ENCODE peak calls at places on chromosome 17, in nine cellular contexts. I, F, S, P, O, H, D, E and L are unnamed samples.

GRCh38 chr17:17303010-17303846 is at the start of gene NT5M:
- DNase-seq in H (peak), F (peak), D (peak), O (peak), P (peak), E (peak), S (no peak), I (peak), L (peak)

GRCh38 chr17:46818319-46818928 is at the start of gene WNT3:
- DNase-seq in I (no peak), F (no peak), E (no peak), D (peak), S (no peak), H (peak), O (no peak), P (no peak), L (no peak)

GRCh38 chr17:7873051-7873450 is 15.2 kb downstream of the CYB5D1 start:
- DNase-seq in O (no peak), P (no peak), F (no peak), S (no peak), H (peak), I (no peak), E (peak), D (no peak), L (no peak)

GRCh38 chr17:46072998-46073397 is 73.9 kb downstream of the STH start:
- DNase-seq in P (no peak), H (no peak), I (no peak), D (no peak), F (peak), O (no peak), S (peak), E (peak), L (peak)

GRCh38 chr17:11272191-11272590 is 31.2 kb downstream of the SHISA6 start:
- DNase-seq in S (no peak), F (no peak), O (no peak), P (no peak), E (no peak), H (no peak), I (no peak), D (no peak), L (no peak)

GRCh38 chr17:27352481-27353460 is 58.9 kb downstream of the WSB1 start:
- DNase-seq in F (peak), D (no peak), E (no peak), H (no peak), I (no peak), S (no peak), P (no peak), O (no peak), L (no peak)

GRCh38 chr17:42459256-42459982 is 741 bp downstream of the ATP6V0A1 start:
- DNase-seq in F (peak), E (peak), H (peak), P (peak), O (peak), S (no peak), D (peak), I (peak), L (peak)

GRCh38 chr17:47744168-47745036 is 11.4 kb downstream of the TBX21 start:
- DNase-seq in P (no peak), D (peak), F (no peak), S (no peak), E (no peak), H (no peak), O (no peak), I (no peak), L (no peak)

GRCh38 chr17:51118330-51119195 is 2.1 kb downstream of the SPAG9 start:
- DNase-seq in E (no peak), F (peak), O (peak), I (peak), D (no peak), S (no peak), P (no peak), H (peak), L (no peak)

GRCh38 chr17:58391302-58391984 is 25.9 kb downstream of the RNF43 start:
- DNase-seq in F (peak), E (no peak), S (no peak), H (no peak), I (no peak), D (no peak), O (no peak), P (no peak), L (peak)

GRCh38 chr17:53032861-53033271 is 789.9 kb upstream of the KIF2B start:
- DNase-seq in O (no peak), F (no peak), E (no peak), I (no peak), H (peak), D (no peak), S (no peak), P (no peak), L (no peak)

GRCh38 chr17:62614142-62614541 is 13.3 kb upstream of the MRC2 start:
- DNase-seq in D (no peak), S (peak), O (no peak), P (no peak), H (no peak), F (peak), E (peak), I (no peak), L (peak)

GRCh38 chr17:52106638-52107261 is 51.8 kb downstream of the CA10 start:
- DNase-seq in P (peak), E (peak), O (no peak), S (no peak), I (peak), D (no peak), F (peak), H (peak), L (peak)

GRCh38 chr17:7323731-7324437 is 5.3 kb downstream of the NEURL4 start:
- DNase-seq in F (peak), P (no peak), D (peak), O (no peak), E (peak), S (no peak), H (peak), I (peak), L (peak)

GRCh38 chr17:2070241-2071023 is 15.5 kb downstream of the HIC1 start:
- DNase-seq in P (no peak), O (no peak), H (peak), D (no peak), E (no peak), S (no peak), I (no peak), F (no peak), L (no peak)

GRCh38 chr17:42679492-42680330 is 1.9 kb downstream of the CCR10 start:
- DNase-seq in E (peak), P (no peak), S (no peak), D (peak), O (peak), H (peak), I (peak), F (peak), L (peak)

GRCh38 chr17:29571486-29571882 is 3.0 kb downstream of the TP53I13 start:
- DNase-seq in O (peak), E (no peak), H (no peak), P (no peak), D (peak), I (no peak), S (no peak), F (no peak), L (no peak)
- TF ChIP-seq CTCF in O (no peak), E (no peak), H (no peak), P (no peak), D (no peak), I (no peak), S (no peak), F (no peak), L (no peak)

GRCh38 chr17:77284023-77284617 is 143.4 kb downstream of the SEC14L1 start:
- DNase-seq in O (no peak), P (no peak), E (no peak), H (no peak), D (no peak), F (no peak), S (no peak), I (no peak), L (no peak)

GRCh38 chr17:77286391-77286640 is 145.5 kb downstream of the SEC14L1 start:
- DNase-seq in S (no peak), I (no peak), D (no peak), F (no peak), E (no peak), H (no peak), O (no peak), P (no peak), L (no peak)

GRCh38 chr17:77286641-77287431 is 146.1 kb downstream of the SEC14L1 start:
- DNase-seq in O (peak), H (no peak), F (no peak), E (peak), D (no peak), S (no peak), P (no peak), I (peak), L (peak)

GRCh38 chr17:77287432-77288068 is 146.8 kb downstream of the SEC14L1 start:
- DNase-seq in S (peak), F (peak), I (peak), H (no peak), E (peak), O (no peak), D (no peak), P (no peak), L (peak)

DNA sequence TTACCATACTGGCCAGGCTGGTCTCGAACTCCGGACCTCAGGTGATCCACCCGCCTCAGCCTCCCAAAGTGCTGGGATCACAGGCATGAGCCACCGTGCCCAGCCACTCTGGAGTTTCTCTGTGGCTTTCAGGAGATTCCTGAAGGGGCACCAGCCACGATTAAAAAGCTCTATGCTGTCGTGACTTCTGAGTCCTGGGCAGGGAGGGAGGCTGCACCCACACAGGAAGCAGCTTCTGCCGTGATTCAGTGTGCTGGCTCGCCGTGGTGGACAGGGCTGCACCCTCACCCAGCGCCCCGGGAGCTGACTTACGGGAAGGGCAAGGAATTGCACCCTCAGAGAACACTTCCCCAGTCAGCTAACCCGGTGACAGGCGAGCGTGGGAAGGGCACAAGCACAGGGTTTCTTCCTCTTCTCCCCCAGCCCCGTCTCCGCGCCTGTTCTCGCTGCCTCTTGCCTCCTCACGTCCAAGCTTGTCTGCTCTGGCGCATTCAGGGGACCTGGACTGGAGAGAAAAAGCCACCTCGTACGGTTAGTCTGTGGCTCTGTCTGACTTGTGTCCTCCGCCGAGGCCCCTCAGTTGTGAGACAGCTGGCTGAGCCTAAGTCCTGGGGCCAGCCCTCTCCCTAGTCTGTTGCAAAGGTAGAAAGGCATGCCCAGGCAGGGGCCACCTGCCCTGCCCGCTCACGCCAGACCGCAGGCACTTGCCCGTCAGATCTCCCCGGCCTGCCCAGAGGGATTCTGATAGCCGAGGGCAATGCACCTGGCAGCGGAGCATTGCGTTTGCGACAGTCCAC is 145.0 kb downstream of the SEC14L1 start:
- DNase-seq in E (peak), O (peak), F (peak), D (no peak), P (no peak), H (no peak), I (peak), S (peak), L (peak)
- TF ChIP-seq CTCF in E (no peak), O (no peak), F (no peak), D (no peak), P (no peak), H (no peak), I (no peak), S (no peak), L (peak)

GRCh38 chr17:67628580-67629013 is 89.1 kb upstream of the NOL11 start:
- DNase-seq in H (peak), D (no peak), F (no peak), I (no peak), P (no peak), O (no peak), S (no peak), E (no peak), L (no peak)
- TF ChIP-seq CTCF in H (peak), D (no peak), F (peak), I (no peak), P (no peak), O (no peak), S (no peak), E (peak), L (peak)

DNA sequence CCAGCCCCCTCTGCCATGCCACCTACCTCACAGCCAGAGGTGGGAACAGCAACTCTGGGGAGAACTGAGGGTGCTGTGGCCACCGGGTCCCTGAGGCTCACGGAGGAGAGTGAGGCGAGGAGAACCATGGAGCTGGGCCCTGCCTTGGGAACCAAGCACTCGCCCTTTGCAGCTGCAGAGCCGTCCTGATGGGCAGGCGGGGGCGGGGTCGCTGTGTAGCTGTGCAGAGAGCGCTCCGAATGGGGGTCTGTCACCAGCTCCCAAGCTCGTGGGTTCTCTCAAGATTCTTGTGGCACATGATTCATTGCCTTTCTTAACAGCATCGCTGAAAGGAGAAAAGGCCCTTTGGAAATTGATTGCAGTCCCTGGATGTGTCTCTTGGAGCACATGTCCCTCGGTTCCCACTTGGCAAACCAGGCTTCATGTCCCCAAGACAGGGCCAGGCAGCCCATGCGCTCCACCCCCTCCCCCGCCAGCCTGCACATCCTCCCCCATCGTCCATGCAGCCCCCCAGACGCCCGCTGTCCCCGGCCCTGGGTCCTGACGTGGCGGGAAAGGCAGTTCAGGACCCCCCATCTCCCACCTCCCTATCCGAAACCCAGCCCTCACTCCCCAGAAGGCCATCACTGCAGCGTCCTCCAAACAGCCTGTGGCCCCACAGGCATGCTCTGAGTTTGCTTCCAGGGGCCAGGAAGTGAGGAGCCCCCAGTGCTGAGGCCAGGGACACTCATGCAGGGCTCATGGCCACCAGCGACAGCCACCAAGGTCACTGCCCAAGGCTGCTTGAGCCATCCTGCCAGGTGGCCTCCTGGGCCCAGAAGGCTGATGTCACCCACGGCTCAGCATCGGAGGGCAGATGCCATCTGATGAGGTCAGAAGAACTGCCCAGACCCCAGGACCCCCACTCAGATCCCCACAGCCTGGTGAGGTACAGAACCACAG is 20.6 kb upstream of the CHMP6 start:
- DNase-seq in F (no peak), I (no peak), O (no peak), E (no peak), D (no peak), P (no peak), S (no peak), H (no peak), L (no peak)
- TF ChIP-seq CTCF in F (no peak), I (peak), O (no peak), E (no peak), D (no peak), P (no peak), S (no peak), H (no peak), L (no peak)

GRCh38 chr17:64230551-64231408 is 32.3 kb downstream of the TEX2 start:
- DNase-seq in S (peak), P (no peak), O (no peak), H (no peak), E (peak), F (peak), I (no peak), D (no peak), L (peak)
- TF ChIP-seq CTCF in S (no peak), P (no peak), O (no peak), H (no peak), E (no peak), F (no peak), I (no peak), D (no peak), L (peak)

DNA sequence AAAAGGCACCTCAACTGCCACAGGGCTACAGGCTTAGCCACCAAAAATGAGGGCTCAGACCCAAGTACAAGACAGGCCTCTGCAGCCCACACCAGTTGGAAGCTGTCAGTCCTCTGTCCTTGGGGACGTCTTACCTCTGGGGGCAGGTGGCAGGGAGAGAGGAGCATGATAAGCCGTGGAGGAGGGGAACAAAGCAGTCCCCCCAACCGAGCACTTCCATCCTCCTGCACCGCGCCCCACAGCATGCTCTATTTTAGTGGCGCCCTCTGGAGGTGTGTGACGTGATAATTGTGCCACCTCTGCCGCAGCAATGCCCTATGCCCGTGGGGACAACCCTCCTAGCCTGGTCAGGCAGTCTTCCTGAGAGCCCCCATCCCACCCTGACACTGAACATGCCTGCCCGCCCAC is 13.6 kb downstream of the G6PC3 start:
- DNase-seq in S (no peak), I (no peak), D (no peak), O (no peak), H (no peak), P (no peak), F (no peak), E (no peak), L (no peak)
- TF ChIP-seq CTCF in S (peak), I (no peak), D (peak), O (no peak), H (peak), P (no peak), F (no peak), E (peak), L (peak)

DNA sequence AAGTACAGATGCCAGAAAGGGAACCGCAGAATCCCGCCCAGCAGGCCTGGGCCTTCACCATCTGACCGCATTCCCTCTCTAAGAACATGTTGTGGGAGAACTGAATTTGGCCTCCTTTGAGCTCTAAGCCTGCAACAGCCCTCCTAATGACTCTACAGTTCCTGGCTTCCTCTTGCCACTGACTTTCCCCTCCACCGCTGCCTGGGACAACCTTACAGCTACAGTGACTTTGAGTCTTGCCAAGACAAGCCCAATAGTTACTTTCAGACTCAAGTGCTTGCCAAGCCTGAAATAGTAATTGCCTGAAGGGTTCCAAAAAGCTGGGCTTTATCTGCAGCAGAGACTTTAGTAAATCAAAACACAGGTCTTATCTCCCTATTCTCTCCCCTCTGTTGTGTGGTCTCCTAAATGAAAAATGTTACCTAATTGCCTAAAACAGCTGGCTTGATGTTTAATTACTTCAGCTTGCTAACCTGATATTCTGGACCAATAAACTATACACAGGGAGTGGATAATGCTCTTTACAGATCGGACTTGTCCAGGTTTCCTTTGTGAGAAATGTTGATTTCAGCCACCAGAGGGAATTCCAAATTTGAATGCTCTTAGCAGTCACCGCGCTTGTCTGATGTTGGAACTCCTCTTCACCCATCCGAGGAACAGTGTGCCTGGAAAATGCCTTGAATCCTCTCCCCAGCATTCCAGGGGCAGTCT is 85.1 kb upstream of the TBX2 start:
- DNase-seq in S (no peak), E (peak), H (peak), D (no peak), F (peak), I (peak), P (no peak), O (peak), L (no peak)
- TF ChIP-seq CTCF in S (peak), E (peak), H (no peak), D (no peak), F (peak), I (peak), P (no peak), O (peak), L (no peak)

DNA sequence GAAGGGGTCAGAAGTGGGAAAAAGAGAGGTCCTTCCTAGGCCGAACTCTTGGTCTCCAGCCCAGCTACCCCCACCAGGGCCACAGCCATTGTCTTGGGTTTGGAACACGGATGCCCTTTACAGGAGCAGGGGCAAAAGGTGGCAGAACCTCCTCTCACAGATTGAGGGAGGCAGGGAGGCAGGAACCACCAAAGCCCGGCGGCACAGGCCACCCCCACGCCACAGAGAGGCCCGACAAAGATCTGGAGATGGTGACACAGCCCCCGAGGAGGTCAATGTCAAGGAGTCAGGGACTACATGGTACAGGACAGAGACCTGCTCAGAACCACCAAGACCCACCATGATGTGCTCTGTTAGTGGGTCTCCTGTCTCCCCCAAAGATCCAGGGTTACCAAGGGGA is 44.4 kb upstream of the DLX4 start:
- DNase-seq in F (no peak), O (no peak), H (no peak), I (no peak), D (no peak), E (no peak), S (no peak), P (no peak), L (no peak)
- TF ChIP-seq CTCF in F (no peak), O (no peak), H (no peak), I (no peak), D (no peak), E (no peak), S (no peak), P (no peak), L (no peak)

GRCh38 chr17:59856859-59857794 is 35.6 kb downstream of the TUBD1 start:
- DNase-seq in I (no peak), P (no peak), S (no peak), H (no peak), F (no peak), O (no peak), E (no peak), D (no peak), L (no peak)

GRCh38 chr17:59858167-59858790 is 34.5 kb downstream of the TUBD1 start:
- DNase-seq in O (no peak), S (no peak), I (no peak), F (peak), H (no peak), D (no peak), E (peak), P (no peak), L (no peak)

GRCh38 chr17:59863607-59864006 is 29.1 kb downstream of the TUBD1 start:
- DNase-seq in H (no peak), I (no peak), F (peak), S (no peak), P (no peak), D (no peak), E (peak), O (no peak), L (no peak)

GRCh38 chr17:59859444-59860025 is 33.2 kb downstream of the TUBD1 start:
- DNase-seq in P (no peak), I (no peak), E (peak), H (peak), D (no peak), O (no peak), S (no peak), F (peak), L (peak)
- TF ChIP-seq CTCF in P (no peak), I (peak), E (peak), H (peak), D (peak), O (peak), S (peak), F (peak), L (peak)